ENCODE peak calls at places on chromosomes 13 and 19, in eight cellular contexts. One of them, this sample, is unnamed.

GRCh38 chr13:70170689-70171088 is 62.4 kb upstream of the KLHL1 start:
- DNase-seq in heart left ventricle: no peak
- DNase-seq in H7: no peak
- DNase-seq in BJ: no peak
- DNase-seq in heart right ventricle: no peak
- DNase-seq in aorta: no peak
- DNase-seq in ovary: no peak
- DNase-seq in adipocyte: no peak
- DNase-seq in this sample: no peak

GRCh38 chr13:77637583-77637982 is 59.9 kb upstream of the SLAIN1 start:
- DNase-seq in heart left ventricle: no peak
- DNase-seq in H7: no peak
- DNase-seq in BJ: no peak
- DNase-seq in heart right ventricle: no peak
- DNase-seq in aorta: no peak
- DNase-seq in ovary: no peak
- DNase-seq in adipocyte: no peak
- DNase-seq in this sample: no peak

GRCh38 chr19:17703823-17704463 is 15.3 kb upstream of the MAP1S start:
- DNase-seq in heart left ventricle: no peak
- DNase-seq in H7: peak; percentile 88
- DNase-seq in BJ: no peak
- DNase-seq in heart right ventricle: peak; percentile 55
- DNase-seq in aorta: peak; percentile 69
- DNase-seq in ovary: no peak
- DNase-seq in adipocyte: peak; percentile 41
- DNase-seq in this sample: no peak

GRCh38 chr19:35346193-35347052 is 1.3 kb upstream of the FFAR1 start:
- DNase-seq in heart left ventricle: no peak
- DNase-seq in H7: peak; percentile 30
- DNase-seq in BJ: no peak
- DNase-seq in heart right ventricle: no peak
- DNase-seq in aorta: peak; percentile 79
- DNase-seq in ovary: no peak
- DNase-seq in adipocyte: no peak
- DNase-seq in this sample: no peak

GRCh38 chr19:18204394-18205179 is 745 bp upstream of the RAB3A start:
- DNase-seq in heart left ventricle: no peak
- DNase-seq in H7: peak; percentile 88
- DNase-seq in BJ: no peak
- DNase-seq in heart right ventricle: peak; percentile 43
- DNase-seq in aorta: peak; percentile 62
- DNase-seq in ovary: peak; percentile 77
- DNase-seq in adipocyte: peak; percentile 69
- DNase-seq in this sample: peak; percentile 61

GRCh38 chr13:113656015-113656588 is 1.9 kb downstream of the ATP4B start:
- DNase-seq in heart left ventricle: peak; percentile 22
- DNase-seq in H7: no peak
- DNase-seq in BJ: no peak
- DNase-seq in heart right ventricle: no peak
- DNase-seq in aorta: peak; percentile 42
- DNase-seq in ovary: peak; percentile 3
- DNase-seq in adipocyte: no peak
- DNase-seq in this sample: no peak

GRCh38 chr13:78194904-78195639 is 276.4 kb upstream of the EDNRB start:
- DNase-seq in heart left ventricle: no peak
- DNase-seq in H7: no peak
- DNase-seq in BJ: peak; percentile 7
- DNase-seq in heart right ventricle: no peak
- DNase-seq in aorta: no peak
- DNase-seq in ovary: no peak
- DNase-seq in adipocyte: peak; percentile 59
- DNase-seq in this sample: no peak

GRCh38 chr19:38727868-38728660 is 16.2 kb downstream of the CAPN12 start:
- DNase-seq in heart left ventricle: peak; percentile 58
- DNase-seq in H7: no peak
- DNase-seq in BJ: no peak
- DNase-seq in heart right ventricle: no peak
- DNase-seq in aorta: no peak
- DNase-seq in ovary: peak; percentile 78
- DNase-seq in adipocyte: no peak
- DNase-seq in this sample: no peak

GRCh38 chr13:105446197-105446596 is 1089.3 kb downstream of the EFNB2 start:
- DNase-seq in heart left ventricle: no peak
- DNase-seq in H7: no peak
- DNase-seq in BJ: no peak
- DNase-seq in heart right ventricle: no peak
- DNase-seq in aorta: no peak
- DNase-seq in ovary: no peak
- DNase-seq in adipocyte: no peak
- DNase-seq in this sample: no peak

GRCh38 chr13:98478134-98479129 is 98.5 kb downstream of the STK24 start:
- DNase-seq in heart left ventricle: no peak
- DNase-seq in H7: peak; percentile 70
- DNase-seq in BJ: no peak
- DNase-seq in heart right ventricle: no peak
- DNase-seq in aorta: no peak
- DNase-seq in ovary: no peak
- DNase-seq in adipocyte: no peak
- DNase-seq in this sample: no peak

GRCh38 chr13:98476106-98476505 is 100.8 kb downstream of the STK24 start:
- DNase-seq in heart left ventricle: no peak
- DNase-seq in H7: peak; percentile 90
- DNase-seq in BJ: no peak
- DNase-seq in heart right ventricle: no peak
- DNase-seq in aorta: no peak
- DNase-seq in ovary: no peak
- DNase-seq in adipocyte: no peak
- DNase-seq in this sample: no peak

GRCh38 chr19:42281175-42282035 is 12.4 kb downstream of the CIC start:
- DNase-seq in heart left ventricle: peak; percentile 76
- DNase-seq in H7: peak; percentile 89
- DNase-seq in BJ: no peak
- DNase-seq in heart right ventricle: peak; percentile 73
- DNase-seq in aorta: peak; percentile 82
- DNase-seq in ovary: peak; percentile 66
- DNase-seq in adipocyte: peak; percentile 69
- DNase-seq in this sample: peak; percentile 48

GRCh38 chr19:18675779-18676178 is 7.7 kb upstream of the CRTC1 start:
- DNase-seq in heart left ventricle: no peak
- DNase-seq in H7: peak; percentile 87
- DNase-seq in BJ: no peak
- DNase-seq in heart right ventricle: no peak
- DNase-seq in aorta: no peak
- DNase-seq in ovary: no peak
- DNase-seq in adipocyte: peak; percentile 40
- DNase-seq in this sample: no peak

GRCh38 chr13:79317856-79318255 is 88.2 kb downstream of the RBM26 start:
- DNase-seq in heart left ventricle: no peak
- DNase-seq in H7: no peak
- DNase-seq in BJ: no peak
- DNase-seq in heart right ventricle: no peak
- DNase-seq in aorta: no peak
- DNase-seq in ovary: no peak
- DNase-seq in adipocyte: no peak
- DNase-seq in this sample: no peak
- H3K36me3 ChIP-seq in heart left ventricle: peaks cover 13% of the 10 kb centered on the region
- H3K36me3 ChIP-seq in H7: peaks cover 5% of the 10 kb centered on the region
- H3K36me3 ChIP-seq in BJ: peaks cover 1% of the 10 kb centered on the region
- H3K36me3 ChIP-seq in heart right ventricle: no peaks in the 10 kb centered on the region
- H3K36me3 ChIP-seq in aorta: no peaks in the 10 kb centered on the region
- H3K36me3 ChIP-seq in ovary: no peaks in the 10 kb centered on the region
- H3K36me3 ChIP-seq in adipocyte: peaks cover 83% of the 10 kb centered on the region
- H3K36me3 ChIP-seq in this sample: no peaks in the 10 kb centered on the region

DNA sequence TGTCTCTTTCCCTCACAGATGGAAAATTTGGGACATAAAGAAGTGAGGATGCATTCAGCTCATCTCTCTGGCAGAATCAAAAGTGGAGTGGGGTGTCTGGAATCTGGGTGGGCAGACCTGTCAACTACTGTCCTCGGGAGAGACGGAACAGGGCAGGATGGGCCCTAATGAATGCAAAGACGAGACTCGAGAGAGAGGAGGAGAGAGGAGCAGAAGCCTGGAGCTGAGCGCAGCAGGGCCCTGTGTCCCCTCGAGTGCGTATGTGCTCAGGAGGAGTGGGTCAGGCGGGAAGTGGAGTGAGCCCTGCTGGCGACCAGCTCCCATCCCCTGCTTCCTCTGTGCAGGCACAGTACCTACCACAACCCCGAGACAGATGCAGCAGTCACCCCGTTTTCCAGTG is 78.9 kb downstream of the TEX29 start:
- DNase-seq in heart left ventricle: no peak
- DNase-seq in H7: no peak
- DNase-seq in BJ: no peak
- DNase-seq in heart right ventricle: no peak
- DNase-seq in aorta: no peak
- DNase-seq in ovary: no peak
- DNase-seq in adipocyte: no peak
- DNase-seq in this sample: no peak
- H3K27me3 ChIP-seq in heart left ventricle: peaks cover 8% of the 10 kb centered on the region
- H3K27me3 ChIP-seq in H7: no peaks in the 10 kb centered on the region
- H3K27me3 ChIP-seq in BJ: no peaks in the 10 kb centered on the region
- H3K27me3 ChIP-seq in heart right ventricle: peaks cover 19% of the 10 kb centered on the region
- H3K27me3 ChIP-seq in aorta: no peaks in the 10 kb centered on the region
- H3K27me3 ChIP-seq in ovary: no peaks in the 10 kb centered on the region
- H3K27me3 ChIP-seq in adipocyte: peaks cover 22% of the 10 kb centered on the region
- H3K27me3 ChIP-seq in this sample: peaks cover 3% of the 10 kb centered on the region

DNA sequence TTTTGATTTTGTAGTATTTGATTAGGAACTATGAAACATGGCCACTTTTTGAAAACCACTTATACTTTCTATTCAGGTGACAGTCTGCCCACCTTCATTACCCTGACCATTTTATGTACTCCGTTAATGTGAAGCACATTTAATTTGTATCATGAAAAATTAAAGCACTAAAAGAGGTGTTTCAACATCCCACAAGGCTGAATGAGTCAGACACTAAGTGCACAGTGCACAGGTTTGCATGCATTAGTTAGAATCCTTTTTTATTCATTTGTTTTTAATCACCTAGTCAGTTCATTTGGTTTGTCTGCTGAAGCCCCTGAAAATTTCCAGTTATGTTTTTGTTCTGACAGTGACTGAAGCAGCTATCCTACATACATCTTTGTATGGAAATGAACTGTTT is 271.0 kb downstream of the SLITRK5 start:
- DNase-seq in heart left ventricle: no peak
- DNase-seq in H7: no peak
- DNase-seq in BJ: no peak
- DNase-seq in heart right ventricle: no peak
- DNase-seq in aorta: no peak
- DNase-seq in ovary: no peak
- DNase-seq in adipocyte: no peak
- DNase-seq in this sample: no peak
- H3K36me3 ChIP-seq in heart left ventricle: no peaks in the 10 kb centered on the region
- H3K36me3 ChIP-seq in H7: no peaks in the 10 kb centered on the region
- H3K36me3 ChIP-seq in BJ: no peaks in the 10 kb centered on the region
- H3K36me3 ChIP-seq in heart right ventricle: no peaks in the 10 kb centered on the region
- H3K36me3 ChIP-seq in aorta: no peaks in the 10 kb centered on the region
- H3K36me3 ChIP-seq in ovary: no peaks in the 10 kb centered on the region
- H3K36me3 ChIP-seq in adipocyte: no peaks in the 10 kb centered on the region
- H3K36me3 ChIP-seq in this sample: no peaks in the 10 kb centered on the region

DNA sequence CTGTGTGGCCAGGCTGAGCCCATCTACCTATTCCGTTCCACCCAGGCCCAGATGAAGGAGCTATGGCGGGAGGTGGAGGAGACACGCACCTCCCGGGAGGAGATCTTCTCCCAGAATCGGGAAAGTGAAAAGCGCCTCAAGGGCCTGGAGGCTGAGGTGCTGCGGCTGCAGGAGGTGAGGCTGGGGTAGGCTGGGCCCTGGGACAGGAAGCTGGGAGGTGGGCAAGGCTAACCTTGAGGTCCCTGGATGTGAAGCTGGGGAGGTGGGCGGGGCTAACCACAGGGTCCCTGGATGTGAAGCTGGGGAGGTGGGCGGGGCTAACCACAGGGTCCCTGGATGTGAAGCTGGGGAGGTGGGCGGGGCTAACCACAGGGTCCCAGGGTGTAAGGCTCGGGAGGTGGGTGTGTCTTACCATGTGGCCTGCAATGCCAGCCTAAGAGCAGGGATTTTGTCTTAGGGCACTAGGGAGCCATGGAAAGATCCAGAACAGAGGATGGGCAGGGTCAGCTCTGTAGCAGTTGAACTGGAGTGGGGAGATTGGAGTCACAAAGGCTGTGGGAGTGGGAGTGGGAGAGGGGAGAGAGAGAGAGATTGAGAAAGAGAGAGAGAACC is 36.9 kb downstream of the KCNC3 start:
- DNase-seq in heart left ventricle: no peak
- DNase-seq in H7: peak; percentile 92
- DNase-seq in BJ: no peak
- DNase-seq in heart right ventricle: no peak
- DNase-seq in aorta: no peak
- DNase-seq in ovary: no peak
- DNase-seq in adipocyte: no peak
- DNase-seq in this sample: no peak
- H3K27me3 ChIP-seq in heart left ventricle: no peaks in the 10 kb centered on the region
- H3K27me3 ChIP-seq in H7: no peaks in the 10 kb centered on the region
- H3K27me3 ChIP-seq in BJ: no peaks in the 10 kb centered on the region
- H3K27me3 ChIP-seq in heart right ventricle: peaks cover 4% of the 10 kb centered on the region
- H3K27me3 ChIP-seq in aorta: no peaks in the 10 kb centered on the region
- H3K27me3 ChIP-seq in ovary: no peaks in the 10 kb centered on the region
- H3K27me3 ChIP-seq in adipocyte: peaks cover 2% of the 10 kb centered on the region
- H3K27me3 ChIP-seq in this sample: no peaks in the 10 kb centered on the region

GRCh38 chr19:37361994-37362393 is 8.9 kb upstream of the ZNF527 start:
- DNase-seq in heart left ventricle: no peak
- DNase-seq in H7: no peak
- DNase-seq in BJ: peak; percentile 5
- DNase-seq in heart right ventricle: no peak
- DNase-seq in aorta: no peak
- DNase-seq in ovary: no peak
- DNase-seq in adipocyte: peak; percentile 23
- DNase-seq in this sample: no peak

DNA sequence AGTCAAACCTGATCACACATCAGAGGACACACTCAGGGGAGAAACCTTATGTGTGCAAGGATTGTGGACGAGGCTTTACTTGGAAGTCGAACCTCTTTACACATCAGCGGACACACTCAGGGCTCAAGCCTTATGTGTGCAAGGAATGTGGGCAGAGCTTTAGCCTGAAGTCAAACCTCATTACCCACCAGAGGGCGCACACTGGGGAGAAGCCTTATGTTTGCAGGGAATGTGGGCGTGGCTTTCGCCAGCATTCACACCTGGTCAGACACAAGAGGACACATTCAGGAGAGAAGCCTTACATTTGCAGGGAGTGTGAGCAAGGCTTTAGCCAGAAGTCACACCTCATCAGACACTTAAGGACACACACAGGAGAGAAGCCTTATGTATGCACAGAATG is 8.2 kb upstream of the ZNF527 start:
- DNase-seq in heart left ventricle: no peak
- DNase-seq in H7: peak; percentile 59
- DNase-seq in BJ: no peak
- DNase-seq in heart right ventricle: no peak
- DNase-seq in aorta: no peak
- DNase-seq in ovary: no peak
- DNase-seq in adipocyte: peak; percentile 2
- DNase-seq in this sample: no peak
- H3K36me3 ChIP-seq in heart left ventricle: peaks cover 50% of the 10 kb centered on the region
- H3K36me3 ChIP-seq in H7: peaks cover 13% of the 10 kb centered on the region
- H3K36me3 ChIP-seq in BJ: peaks cover 13% of the 10 kb centered on the region
- H3K36me3 ChIP-seq in heart right ventricle: no peaks in the 10 kb centered on the region
- H3K36me3 ChIP-seq in aorta: peaks cover 4% of the 10 kb centered on the region
- H3K36me3 ChIP-seq in ovary: no peaks in the 10 kb centered on the region
- H3K36me3 ChIP-seq in adipocyte: peaks cover 60% of the 10 kb centered on the region
- H3K36me3 ChIP-seq in this sample: peaks cover 28% of the 10 kb centered on the region

GRCh38 chr19:13600091-13600490 is 93.8 kb upstream of the CACNA1A start:
- DNase-seq in heart left ventricle: no peak
- DNase-seq in H7: no peak
- DNase-seq in BJ: no peak
- DNase-seq in heart right ventricle: no peak
- DNase-seq in aorta: no peak
- DNase-seq in ovary: no peak
- DNase-seq in adipocyte: no peak
- DNase-seq in this sample: no peak
- H3K27me3 ChIP-seq in heart left ventricle: no peaks in the 10 kb centered on the region
- H3K27me3 ChIP-seq in H7: no peaks in the 10 kb centered on the region
- H3K27me3 ChIP-seq in BJ: no peaks in the 10 kb centered on the region
- H3K27me3 ChIP-seq in heart right ventricle: peaks cover 22% of the 10 kb centered on the region
- H3K27me3 ChIP-seq in aorta: no peaks in the 10 kb centered on the region
- H3K27me3 ChIP-seq in ovary: no peaks in the 10 kb centered on the region
- H3K27me3 ChIP-seq in adipocyte: no peaks in the 10 kb centered on the region
- H3K27me3 ChIP-seq in this sample: no peaks in the 10 kb centered on the region

This sample was measured in lung.